ENCODE peak calls at places on chromosomes 7 and 10, in six cellular contexts. G, L, U, M, Y and Z are unnamed samples.

GRCh38 chr10:92407305-92408016 is 116.5 kb downstream of the MARCHF5 start:
- DNase-seq in G (no peak), L (no peak), U (no peak), M (no peak), Y (no peak), Z (no peak)

GRCh38 chr7:139768249-139768824 is 9.5 kb downstream of the HIPK2 start:
- DNase-seq in G (no peak), L (no peak), U (no peak), M (no peak), Y (peak; percentile 17), Z (no peak)

GRCh38 chr10:8331896-8332729 is 277.6 kb downstream of the GATA3 start:
- DNase-seq in G (peak; percentile 7), L (no peak), U (peak; percentile 90), M (no peak), Y (peak; percentile 95), Z (no peak)

GRCh38 chr10:66244953-66245352 is 680.9 kb upstream of the LRRTM3 start:
- DNase-seq in G (no peak), L (no peak), U (no peak), M (no peak), Y (no peak), Z (no peak)

GRCh38 chr7:6558837-6559236 is 7.6 kb upstream of the GRID2IP start:
- DNase-seq in G (peak; percentile 77), L (no peak), U (peak; percentile 30), M (no peak), Y (peak; percentile 17), Z (no peak)

GRCh38 chr7:148306759-148307158 is 283.8 kb upstream of the C7orf33 start:
- DNase-seq in G (no peak), L (peak; percentile 64), U (no peak), M (no peak), Y (no peak), Z (no peak)

GRCh38 chr7:157897686-157898085 is 560.9 kb downstream of the DNAJB6 start:
- DNase-seq in G (no peak), L (no peak), U (no peak), M (no peak), Y (no peak), Z (peak; percentile 50)

GRCh38 chr7:50092579-50093411 is at the start of gene ZPBP:
- DNase-seq in G (peak; percentile 24), L (no peak), U (peak; percentile 70), M (peak; percentile 25), Y (peak; percentile 66), Z (peak; percentile 4)

GRCh38 chr10:127374074-127374680 is 174.9 kb upstream of the NPS start:
- DNase-seq in G (no peak), L (no peak), U (no peak), M (no peak), Y (no peak), Z (no peak)

GRCh38 chr10:88651131-88651541 is 13.1 kb upstream of the LIPF start:
- DNase-seq in G (peak; percentile 78), L (no peak), U (no peak), M (no peak), Y (no peak), Z (no peak)

GRCh38 chr7:80249619-80250305 is 115.1 kb downstream of the GNAI1 start:
- DNase-seq in G (no peak), L (no peak), U (no peak), M (no peak), Y (no peak), Z (no peak)

GRCh38 chr7:45446195-45446944 is 127.8 kb upstream of the ADCY1 start:
- DNase-seq in G (no peak), L (no peak), U (no peak), M (no peak), Y (no peak), Z (no peak)

GRCh38 chr7:29243777-29244655 is 49.4 kb downstream of the CHN2 start:
- DNase-seq in G (no peak), L (no peak), U (peak; percentile 10), M (no peak), Y (peak; percentile 4), Z (no peak)

GRCh38 chr7:142319970-142320369 is 62.1 kb upstream of the PRSS58 start:
- DNase-seq in G (no peak), L (no peak), U (peak; percentile 47), M (no peak), Y (peak; percentile 22), Z (no peak)

GRCh38 chr10:48834189-48834965 is 105.3 kb downstream of the LRRC18 start:
- DNase-seq in G (no peak), L (peak; percentile 29), U (no peak), M (no peak), Y (no peak), Z (no peak)

GRCh38 chr7:23184709-23185354 is 3.0 kb downstream of the NUP42 start:
- DNase-seq in G (peak; percentile 61), L (no peak), U (no peak), M (peak; percentile 28), Y (no peak), Z (no peak)

GRCh38 chr10:119020627-119020946 is 8.9 kb upstream of the NANOS1 start:
- DNase-seq in G (no peak), L (peak; percentile 89), U (no peak), M (no peak), Y (no peak), Z (no peak)

GRCh38 chr7:104984591-104985258 is 29.3 kb upstream of the KMT2E start:
- DNase-seq in G (no peak), L (no peak), U (no peak), M (no peak), Y (no peak), Z (no peak)

GRCh38 chr10:126243976-126244375 is 144.3 kb downstream of the ADAM12 start:
- DNase-seq in G (peak; percentile 88), L (no peak), U (no peak), M (no peak), Y (no peak), Z (no peak)

GRCh38 chr10:28496017-28496416 is 36.9 kb upstream of the WAC start:
- DNase-seq in G (no peak), L (no peak), U (no peak), M (no peak), Y (no peak), Z (no peak)

GRCh38 chr10:119250641-119251314 is 43.4 kb downstream of the GRK5 start:
- DNase-seq in G (peak; percentile 50), L (no peak), U (no peak), M (no peak), Y (no peak), Z (no peak)

GRCh38 chr7:86914468-86915054 is 144.9 kb downstream of the ELAPOR2 start:
- DNase-seq in G (peak; percentile 10), L (no peak), U (no peak), M (no peak), Y (no peak), Z (no peak)

GRCh38 chr7:97104719-97105129 is 12.8 kb upstream of the SDHAF3 start:
- DNase-seq in G (peak; percentile 69), L (peak; percentile 95), U (peak; percentile 57), M (peak; percentile 77), Y (peak; percentile 31), Z (peak; percentile 16)

GRCh38 chr7:26398436-26399308 is 107.0 kb downstream of the SNX10 start:
- DNase-seq in G (peak; percentile 50), L (no peak), U (peak; percentile 9), M (peak; percentile 37), Y (no peak), Z (no peak)

GRCh38 chr10:131242007-131242406 is 69.5 kb downstream of the TCERG1L start:
- DNase-seq in G (no peak), L (no peak), U (no peak), M (no peak), Y (no peak), Z (no peak)

GRCh38 chr7:30159698-30160143 is 24.9 kb downstream of the MTURN start:
- DNase-seq in G (peak; percentile 29), L (no peak), U (peak; percentile 45), M (no peak), Y (no peak), Z (peak; percentile 23)